ENCODE peak calls at places on chromosome 19, in nine cellular contexts. A, Y, X, L, U, F, V, Z and G are unnamed samples.

GRCh38 chr19:3459322-3459881 is 20.9 kb downstream of the SMIM24 start:
- DNase-seq in F (peak; percentile 97), U (no peak), X (peak; percentile 60), Y (no peak), Z (no peak), L (no peak), A (peak; percentile 58), V (peak; percentile 80), G (peak; percentile 41)

GRCh38 chr19:1170938-1171754 is 2.9 kb downstream of the SBNO2 start:
- DNase-seq in Y (no peak), U (peak; percentile 40), A (no peak), Z (no peak), L (no peak), F (no peak), X (no peak), V (peak; percentile 68), G (no peak)

GRCh38 chr19:28396259-28396940 is 816.6 kb downstream of the UQCRFS1 start:
- DNase-seq in F (no peak), U (peak; percentile 51), L (no peak), Y (no peak), A (no peak), V (no peak), X (peak; percentile 26), Z (no peak), G (no peak)

GRCh38 chr19:17671906-17672305 is 16.2 kb downstream of the UNC13A start:
- DNase-seq in L (peak; percentile 18), Z (peak; percentile 63), A (no peak), V (no peak), Y (no peak), X (peak; percentile 19), F (peak; percentile 27), U (peak; percentile 67), G (peak; percentile 65)

GRCh38 chr19:53977991-53978731 is 13.3 kb upstream of the CACNG6 start:
- DNase-seq in L (no peak), U (peak; percentile 99), V (no peak), Y (no peak), X (peak; percentile 97), F (peak; percentile 90), Z (no peak), A (peak; percentile 92), G (no peak)

GRCh38 chr19:8654591-8655339 is 24.3 kb downstream of the NFILZ start:
- DNase-seq in X (peak; percentile 69), Y (peak; percentile 79), L (peak; percentile 53), Z (peak; percentile 71), U (peak; percentile 82), V (peak; percentile 87), F (peak; percentile 16), A (no peak), G (peak; percentile 49)

GRCh38 chr19:34662919-34663318 is 14.0 kb downstream of the SCGB2B2 start:
- DNase-seq in F (no peak), X (no peak), L (peak; percentile 36), Z (peak; percentile 74), U (peak; percentile 53), V (no peak), A (no peak), Y (no peak), G (peak; percentile 49)

GRCh38 chr19:7196721-7197168 is 97.5 kb downstream of the INSR start:
- DNase-seq in V (no peak), A (no peak), X (no peak), F (no peak), L (no peak), U (no peak), Y (no peak), Z (no peak), G (no peak)

GRCh38 chr19:31418692-31419430 is 69.6 kb upstream of the TSHZ3 start:
- DNase-seq in Y (no peak), U (no peak), L (no peak), F (no peak), A (no peak), X (no peak), V (no peak), Z (no peak), G (no peak)

GRCh38 chr19:44748426-44749254 is at the start of gene BCL3:
- DNase-seq in X (peak; percentile 68), U (peak; percentile 53), V (peak; percentile 87), F (no peak), L (peak; percentile 51), A (no peak), Y (peak; percentile 83), Z (peak; percentile 82), G (no peak)

GRCh38 chr19:22428299-22428913 is 6.3 kb upstream of the ZNF98 start:
- DNase-seq in Y (no peak), A (no peak), U (no peak), L (no peak), Z (no peak), X (no peak), V (peak; percentile 63), F (no peak), G (no peak)

GRCh38 chr19:6925801-6926751 is 38.7 kb downstream of the ADGRE1 start:
- DNase-seq in V (no peak), Z (no peak), X (no peak), U (no peak), F (no peak), A (no peak), Y (peak; percentile 22), L (no peak), G (peak; percentile 11)

GRCh38 chr19:27705896-27706295 is 1507.1 kb downstream of the UQCRFS1 start:
- DNase-seq in V (no peak), Z (no peak), U (no peak), Y (no peak), L (no peak), F (no peak), A (no peak), X (no peak), G (no peak)

GRCh38 chr19:48513289-48514122 is 1.9 kb upstream of the LMTK3 start:
- DNase-seq in A (no peak), L (peak; percentile 75), Z (peak; percentile 89), F (peak; percentile 61), X (peak; percentile 86), Y (peak; percentile 86), V (peak; percentile 71), U (peak; percentile 92), G (peak; percentile 78)
- TF ChIP-seq CTCF in A (no peak), L (no peak), Z (no peak), F (no peak), X (no peak), Y (no peak), V (no peak), U (no peak), G (no peak)

GRCh38 chr19:15475169-15475568 is 4.1 kb downstream of the PGLYRP2 start:
- DNase-seq in X (no peak), F (no peak), A (no peak), U (no peak), V (no peak), L (no peak), Y (no peak), Z (no peak), G (no peak)
- TF ChIP-seq CTCF in X (no peak), F (no peak), A (no peak), U (no peak), V (no peak), L (no peak), Y (no peak), Z (no peak), G (no peak)

GRCh38 chr19:18854982-18855381 is 23.2 kb downstream of the UPF1 start:
- DNase-seq in Z (no peak), L (no peak), V (no peak), Y (no peak), A (no peak), F (no peak), U (no peak), X (no peak), G (no peak)

GRCh38 chr19:18858906-18859646 is 27.3 kb downstream of the UPF1 start:
- DNase-seq in F (no peak), Y (no peak), V (no peak), L (no peak), Z (no peak), A (no peak), U (no peak), X (no peak), G (no peak)

GRCh38 chr19:18857223-18857622 is 25.5 kb downstream of the UPF1 start:
- DNase-seq in F (no peak), V (no peak), X (no peak), Z (no peak), U (no peak), L (no peak), Y (no peak), A (no peak), G (no peak)

GRCh38 chr19:18855647-18856384 is 24.1 kb downstream of the UPF1 start:
- DNase-seq in X (no peak), U (no peak), V (no peak), Y (no peak), Z (no peak), F (no peak), L (no peak), A (no peak), G (no peak)

DNA sequence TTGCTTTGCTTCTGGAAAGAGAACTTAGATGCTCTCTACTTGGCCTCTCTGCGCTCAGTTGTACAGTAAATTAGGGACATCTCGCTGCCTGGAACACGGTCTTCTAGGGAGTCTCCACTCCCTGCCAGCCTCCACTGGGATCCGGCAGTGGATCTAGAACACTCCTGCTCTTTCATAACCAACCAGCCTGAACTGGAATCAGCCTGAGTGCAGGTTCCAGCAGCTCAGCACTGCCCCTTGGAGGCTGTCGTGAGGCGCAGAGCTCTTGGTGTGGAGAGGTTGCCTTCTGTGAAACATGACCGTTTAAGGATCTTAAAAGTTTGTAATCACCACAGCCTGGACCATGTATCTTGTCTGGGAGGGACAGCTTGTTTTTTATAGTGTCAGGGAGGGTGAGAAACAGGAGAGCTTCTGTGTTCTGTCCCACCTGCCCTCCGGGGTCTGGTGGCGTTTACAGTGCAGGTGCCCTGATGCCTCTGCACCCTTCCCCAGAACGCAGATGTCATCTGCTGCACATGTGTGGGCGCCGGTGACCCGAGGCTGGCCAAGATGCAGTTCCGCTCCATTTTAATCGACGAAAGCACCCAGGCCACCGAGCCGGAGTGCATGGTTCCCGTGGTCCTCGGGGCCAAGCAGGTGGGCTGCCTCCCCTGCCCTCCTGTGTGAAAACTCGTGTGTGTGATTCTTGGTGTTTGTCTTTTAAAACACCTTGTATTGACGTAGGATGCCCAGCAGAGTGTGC is 24.8 kb downstream of the UPF1 start:
- DNase-seq in A (no peak), Y (no peak), F (no peak), Z (no peak), X (no peak), V (no peak), U (peak; percentile 58), L (no peak), G (peak; percentile 58)
- TF ChIP-seq CTCF in A (peak; percentile 50), Y (peak; percentile 29), F (peak; percentile 37), Z (peak; percentile 53), X (peak; percentile 45), V (no peak), U (peak; percentile 46), L (peak; percentile 28), G (peak; percentile 27)

DNA sequence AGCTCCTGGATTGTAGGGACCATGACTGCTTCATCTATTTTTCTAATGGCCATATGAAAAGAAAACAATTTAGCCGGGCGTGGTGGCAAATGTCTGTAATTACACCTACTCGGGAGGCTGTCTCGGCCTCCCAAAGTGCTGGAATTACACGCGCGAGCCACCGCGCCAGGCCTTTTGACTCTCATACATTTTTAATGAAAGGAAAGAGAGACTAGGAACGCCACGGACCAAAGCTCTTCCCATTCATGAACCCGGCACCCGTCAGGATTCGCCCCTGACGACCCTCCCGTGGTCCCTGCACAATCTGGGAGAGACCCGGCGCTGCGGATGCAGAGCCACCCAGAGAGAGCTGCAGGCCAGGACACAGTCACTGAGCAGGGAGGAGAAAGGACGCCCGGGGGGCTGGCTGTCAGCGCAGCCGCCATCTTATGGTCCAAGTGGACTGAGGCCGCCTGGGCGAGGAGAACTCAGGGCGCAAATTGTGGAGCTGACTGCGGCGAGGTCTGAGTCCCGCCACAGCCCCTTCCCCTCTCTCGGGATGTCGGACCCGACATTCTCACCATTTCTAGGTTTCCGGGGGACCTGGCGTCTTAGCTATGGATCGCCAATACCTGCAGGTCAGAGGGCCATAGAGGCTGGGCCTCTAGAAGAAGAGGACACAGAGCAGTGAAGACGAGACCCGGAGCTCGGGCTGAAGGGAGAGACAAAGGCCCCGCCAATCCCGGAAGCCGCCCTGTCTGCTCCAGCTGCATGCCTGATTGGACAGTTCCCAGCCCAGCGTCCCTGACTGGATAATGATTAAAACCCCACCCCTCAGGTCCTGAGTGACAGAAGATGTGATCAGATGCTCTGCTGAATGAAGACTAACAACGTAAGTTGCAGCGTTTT is at the start of gene ZNF681:
- DNase-seq in L (no peak), V (peak; percentile 82), Z (peak; percentile 89), X (peak; percentile 92), A (peak; percentile 61), F (peak; percentile 92), Y (peak; percentile 79), U (peak; percentile 93), G (no peak)
- TF ChIP-seq CTCF in L (no peak), V (no peak), Z (peak; percentile 32), X (peak; percentile 10), A (no peak), F (no peak), Y (no peak), U (no peak), G (no peak)